ENCODE peak calls at places on chromosomes 13 and 19, in five cellular contexts. O is H9, T is mesenchymal stem cell, Z is trophoblast cell, W is H1. L is an unnamed sample.

GRCh38 chr19:840519-841206 is at the start of gene PRTN3:
- DNase-seq in O (no peak), T (no peak), Z (no peak), W (no peak), L (no peak)

GRCh38 chr19:22606212-22606553 is 27.9 kb upstream of the ZNF492 start:
- DNase-seq in O (no peak), T (no peak), Z (no peak), W (no peak), L (no peak)

GRCh38 chr13:46717275-46717674 is 79.7 kb downstream of the ESD start:
- DNase-seq in O (no peak), T (no peak), Z (no peak), W (no peak), L (no peak)

GRCh38 chr13:37014609-37015008 is 14.0 kb downstream of the EXOSC8 start:
- DNase-seq in O (no peak), T (peak), Z (no peak), W (no peak), L (no peak)

GRCh38 chr19:35140898-35141626 is 2.0 kb upstream of the FXYD7 start:
- DNase-seq in O (peak), T (peak), Z (peak), W (peak), L (peak)

GRCh38 chr19:35013047-35013819 is 13.1 kb downstream of the GRAMD1A start:
- DNase-seq in O (peak), T (peak), Z (peak), W (peak), L (no peak)

GRCh38 chr13:87527036-87527435 is 144.1 kb upstream of the SLITRK5 start:
- DNase-seq in O (no peak), T (no peak), Z (no peak), W (no peak), L (no peak)

GRCh38 chr19:28887920-28888618 is 324.9 kb downstream of the UQCRFS1 start:
- DNase-seq in O (peak), T (no peak), Z (no peak), W (no peak), L (peak)

GRCh38 chr13:23743269-23743668 is 145.9 kb downstream of the MIPEP start:
- DNase-seq in O (no peak), T (no peak), Z (peak), W (no peak), L (no peak)

DNA sequence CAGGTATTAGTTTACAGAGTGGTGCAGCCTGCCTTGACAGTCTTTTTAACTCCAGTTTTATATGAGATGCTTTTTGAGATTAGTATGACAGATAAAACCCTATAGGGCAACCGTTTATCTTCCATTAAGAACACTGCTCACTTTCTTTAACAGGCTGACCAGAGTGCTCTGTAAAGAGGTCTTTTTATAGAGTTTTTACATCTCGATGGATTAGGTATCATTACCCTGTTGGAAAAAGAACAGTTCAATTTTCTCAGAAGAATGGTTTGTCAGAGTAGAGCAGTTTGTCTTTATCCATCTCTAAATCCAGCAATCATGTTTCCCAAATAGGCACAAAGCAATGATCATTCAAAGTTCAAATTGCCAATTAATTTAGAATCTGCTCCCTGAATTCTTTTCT is 395.2 kb upstream of the ARGLU1 start:
- DNase-seq in O (no peak), T (no peak), Z (no peak), W (no peak), L (no peak)
- H2BK12ac ChIP-seq in O (no peak), T (no peak), Z (no peak), W (no peak), L (no peak)

GRCh38 chr13:25541434-25542123 is 169.8 kb downstream of the ATP8A2 start:
- DNase-seq in O (no peak), T (no peak), Z (no peak), W (no peak), L (no peak)

DNA sequence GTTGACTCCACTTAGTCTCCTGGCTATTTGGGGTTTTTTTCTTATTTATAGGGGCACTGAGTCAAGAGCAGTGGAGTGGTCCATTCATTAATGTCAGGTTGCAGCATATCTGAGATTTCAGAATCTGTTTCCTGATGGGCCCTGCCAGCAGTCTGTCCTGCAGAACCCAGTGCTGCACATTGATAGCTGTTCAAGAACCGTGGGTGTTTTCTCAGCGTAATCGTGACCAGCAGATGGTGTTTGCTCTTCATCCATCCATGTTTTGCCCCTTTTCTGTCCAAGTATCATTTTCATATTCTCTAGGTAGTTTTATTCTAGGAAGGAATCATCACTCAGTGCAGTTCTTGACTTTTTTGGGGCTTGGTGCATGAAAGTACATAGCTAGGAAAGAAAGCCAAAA is 166.5 kb downstream of the ATP8A2 start:
- DNase-seq in O (no peak), T (no peak), Z (no peak), W (no peak), L (no peak)
- H2BK12ac ChIP-seq in O (no peak), T (no peak), Z (no peak), W (no peak), L (no peak)

DNA sequence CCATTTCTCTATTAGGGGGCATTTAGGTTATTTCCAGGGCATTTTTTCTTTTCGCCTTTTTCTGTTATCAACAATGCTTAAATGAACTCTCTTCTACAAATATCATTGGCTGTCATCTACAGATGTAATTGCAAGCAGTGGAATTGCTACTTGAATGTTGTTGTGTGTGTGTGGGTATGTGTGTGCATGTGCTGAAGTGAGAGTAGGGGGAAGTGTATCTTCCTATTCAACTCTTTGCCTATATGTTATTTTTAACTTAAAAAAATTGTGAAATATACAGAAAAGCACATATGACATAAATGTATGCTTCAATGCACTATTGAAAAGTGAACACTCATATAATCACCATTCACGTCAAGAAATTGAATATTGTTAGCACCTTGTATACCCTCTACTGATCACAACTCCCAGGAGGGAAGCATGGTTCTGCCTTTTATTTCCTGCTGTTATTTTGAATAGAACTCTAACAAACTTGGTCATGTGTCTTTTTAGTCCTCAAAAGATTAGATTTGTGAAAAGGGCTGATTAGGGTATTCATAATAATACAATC is 24.7 kb downstream of the WDFY2 start:
- DNase-seq in O (no peak), T (no peak), Z (no peak), W (no peak), L (no peak)
- H2BK12ac ChIP-seq in O (no peak), T (no peak), Z (no peak), W (no peak), L (no peak)

GRCh38 chr13:113024466-113024865 is 55.5 kb downstream of the MCF2L start:
- DNase-seq in O (no peak), T (no peak), Z (no peak), W (no peak), L (no peak)
- H2BK12ac ChIP-seq in O (no peak), T (no peak), Z (no peak), W (no peak), L (no peak)

GRCh38 chr19:51977346-51977745 is 9.3 kb downstream of the ZNF350 start:
- DNase-seq in O (no peak), T (no peak), Z (peak), W (no peak), L (no peak)

GRCh38 chr19:51978882-51979281 is 7.8 kb downstream of the ZNF350 start:
- DNase-seq in O (no peak), T (no peak), Z (peak), W (no peak), L (no peak)

GRCh38 chr19:51971624-51972023 is 15.0 kb downstream of the ZNF350 start:
- DNase-seq in O (no peak), T (peak), Z (no peak), W (no peak), L (no peak)

GRCh38 chr19:51980116-51980736 is 6.4 kb downstream of the ZNF350 start:
- DNase-seq in O (no peak), T (no peak), Z (peak), W (no peak), L (no peak)

DNA sequence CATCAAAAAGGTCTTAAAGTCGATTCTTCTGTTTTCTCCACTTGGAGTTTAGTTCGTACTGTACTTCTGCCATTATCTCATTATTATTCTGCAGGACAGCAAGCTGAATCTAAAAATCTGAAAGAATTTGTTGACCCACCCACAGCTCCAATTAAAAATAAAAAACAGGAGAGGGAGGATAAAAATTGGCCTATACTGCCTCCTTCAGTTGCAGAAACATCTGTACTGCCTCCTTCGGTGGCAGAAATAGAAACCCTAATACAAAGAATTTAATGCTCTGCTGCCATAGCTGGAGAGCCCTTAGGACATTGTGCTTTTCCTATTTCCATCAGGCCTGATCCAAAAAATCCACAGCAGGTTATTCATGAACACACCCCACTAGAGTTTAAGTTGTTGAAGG is 9.8 kb downstream of the ZNF350 start:
- DNase-seq in O (no peak), T (no peak), Z (no peak), W (no peak), L (no peak)
- H2BK12ac ChIP-seq in O (no peak), T (no peak), Z (no peak), W (no peak), L (no peak)

DNA sequence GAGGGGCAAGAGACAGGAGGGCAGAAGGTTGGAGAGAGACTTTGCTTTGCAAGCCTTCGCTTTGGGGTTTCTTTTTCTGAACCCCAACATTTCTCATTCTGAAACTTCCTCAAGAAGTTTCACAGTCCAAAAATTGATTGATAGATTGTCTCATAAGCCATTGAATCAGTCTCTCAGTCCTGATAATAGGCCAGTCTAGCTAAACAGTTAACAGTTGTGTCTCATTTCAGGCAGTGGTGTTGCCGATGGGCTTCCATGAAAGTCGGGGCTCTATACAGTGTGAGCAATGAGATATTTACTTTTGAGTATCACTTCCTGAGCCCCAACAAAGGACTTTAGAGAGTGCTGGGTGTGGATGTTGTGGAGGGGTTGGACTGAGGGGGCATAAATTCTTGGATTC is 26.5 kb upstream of the SPRY2 start:
- DNase-seq in O (no peak), T (no peak), Z (no peak), W (no peak), L (no peak)
- H2BK12ac ChIP-seq in O (no peak), T (peak), Z (no peak), W (no peak), L (no peak)